ENCODE peak calls at places on chromosomes 16 and 17, in seven cellular contexts. Q is GM13977; I is body of pancreas; C is CD4-positive, alpha-beta T cell; B is lower leg skin; Z is breast epithelium; X is BE2C. U is an unnamed sample.

GRCh38 chr16:10678655-10679054 is 16.1 kb downstream of the TEKT5 start:
- DNase-seq in X (no peak), Z (no peak), C (no peak), Q (no peak), I (no peak), B (peak), U (no peak)

GRCh38 chr16:68711421-68712139 is 25.5 kb upstream of the CDH1 start:
- DNase-seq in C (no peak), B (no peak), I (no peak), X (no peak), Z (no peak), Q (no peak), U (peak)

GRCh38 chr17:64163468-64163867 is 33.5 kb upstream of the ERN1 start:
- DNase-seq in I (no peak), Q (no peak), C (no peak), Z (no peak), B (peak), X (no peak), U (no peak)

GRCh38 chr16:842061-842476 is 41.5 kb upstream of the GNG13 start:
- DNase-seq in I (peak), C (no peak), B (no peak), Z (no peak), X (no peak), Q (no peak), U (no peak)

GRCh38 chr16:46711106-46711769 is 21.8 kb downstream of the ORC6 start:
- DNase-seq in C (no peak), B (no peak), Q (no peak), Z (no peak), I (no peak), X (peak), U (no peak)

GRCh38 chr17:39737761-39738567 is at the start of gene GRB7:
- DNase-seq in Q (no peak), B (no peak), X (no peak), C (no peak), I (peak), Z (peak), U (no peak)

GRCh38 chr17:71902931-71903506 is 217.8 kb upstream of the SOX9 start:
- DNase-seq in X (no peak), C (no peak), I (no peak), Z (no peak), B (no peak), Q (no peak), U (no peak)

GRCh38 chr17:5485270-5486205 is at the start of gene DERL2:
- DNase-seq in Q (no peak), X (no peak), Z (no peak), C (no peak), B (peak), I (no peak), U (no peak)

GRCh38 chr16:19138601-19139000 is 24.8 kb downstream of the ITPRIPL2 start:
- DNase-seq in Z (peak), C (no peak), X (no peak), B (peak), Q (no peak), I (peak), U (peak)

GRCh38 chr16:88770459-88771293 is 14.3 kb downstream of the PIEZO1 start:
- DNase-seq in I (peak), C (no peak), Q (no peak), Z (peak), B (no peak), X (peak), U (no peak)

GRCh38 chr16:70391881-70392481 is 45.3 kb downstream of the DDX19A start:
- DNase-seq in I (no peak), C (no peak), Z (no peak), B (peak), Q (no peak), X (peak), U (no peak)

GRCh38 chr17:64685705-64686104 is 23.6 kb upstream of the SMURF2 start:
- DNase-seq in X (no peak), Z (no peak), B (no peak), Q (no peak), C (no peak), I (no peak), U (no peak)

GRCh38 chr16:49684731-49685130 is 171.2 kb downstream of the ZNF423 start:
- DNase-seq in Z (no peak), Q (no peak), I (no peak), X (no peak), B (no peak), C (no peak), U (no peak)

GRCh38 chr17:40075216-40076100 is 12.7 kb downstream of the THRA start:
- DNase-seq in I (peak), Z (peak), X (peak), B (no peak), Q (peak), C (peak), U (peak)

GRCh38 chr17:39171933-39172332 is 6.0 kb upstream of the ARL5C start:
- DNase-seq in Q (no peak), X (no peak), B (no peak), C (no peak), I (peak), Z (no peak), U (no peak)

GRCh38 chr17:34644941-34645550 is 65.7 kb downstream of the TMEM132E start:
- DNase-seq in Z (no peak), I (no peak), Q (no peak), B (no peak), X (peak), C (no peak), U (no peak)

GRCh38 chr16:76265434-76266045 is 11.7 kb upstream of the CNTNAP4 start:
- DNase-seq in I (peak), X (peak), B (no peak), Z (no peak), C (no peak), Q (peak), U (peak)

GRCh38 chr16:88803264-88803987 is at the start of gene CDT1:
- DNase-seq in Z (peak), C (peak), I (peak), X (peak), B (peak), Q (peak), U (peak)

GRCh38 chr16:81511371-81511770 is 66.8 kb downstream of the CMIP start:
- DNase-seq in B (no peak), Q (no peak), C (no peak), Z (no peak), I (no peak), X (no peak), U (no peak)
- TF ChIP-seq CTCF in B (no peak), Q (no peak), C (no peak), Z (no peak), I (no peak), X (no peak), U (no peak)

GRCh38 chr17:59695943-59696681 is 11.1 kb downstream of the PTRH2 start:
- DNase-seq in B (no peak), Q (no peak), I (no peak), X (no peak), C (no peak), Z (no peak), U (no peak)
- TF ChIP-seq CTCF in B (no peak), Q (no peak), I (no peak), X (no peak), C (no peak), Z (no peak), U (no peak)

DNA sequence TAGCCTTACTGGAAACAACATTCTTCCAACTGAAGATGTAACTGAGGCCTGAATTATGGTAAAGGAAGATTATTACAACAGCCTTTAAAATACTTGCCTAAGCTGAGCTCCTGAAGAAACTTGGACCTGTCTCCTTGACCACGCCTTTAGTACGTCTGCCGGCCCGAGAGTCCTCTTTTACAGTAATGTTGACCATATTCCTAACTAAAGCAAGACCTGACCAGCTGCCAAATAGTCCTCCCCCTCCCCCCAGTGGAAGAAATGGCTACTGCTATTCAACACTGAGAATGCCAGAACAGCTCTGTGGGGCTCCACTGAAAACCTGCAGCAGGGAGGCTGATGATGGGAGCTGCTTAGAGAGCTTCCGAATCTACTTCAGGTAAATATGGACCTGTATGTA is 12.6 kb upstream of the FOXJ1 start:
- DNase-seq in X (no peak), I (no peak), Z (no peak), C (no peak), B (peak), Q (no peak), U (no peak)
- TF ChIP-seq CTCF in X (peak), I (peak), Z (no peak), C (no peak), B (no peak), Q (no peak), U (peak)

GRCh38 chr17:19713462-19713861 is 2.9 kb downstream of the SLC47A2 start:
- DNase-seq in B (peak), I (no peak), Q (no peak), X (no peak), C (no peak), Z (no peak), U (no peak)
- TF ChIP-seq CTCF in B (no peak), I (no peak), Q (no peak), X (no peak), C (no peak), Z (no peak), U (peak)